ENCODE peak calls at places on chromosomes 6 and 20, in six cellular contexts. R is stomach, V is astrocyte of the cerebellum, Y is dorsolateral prefrontal cortex, W is ascending aorta, C is PC-3. Q is an unnamed sample.

GRCh38 chr6:33738879-33739278 is 7.8 kb downstream of the IP6K3 start:
- DNase-seq in V (no peak), R (no peak), C (no peak), Y (no peak), W (no peak), Q (no peak)

GRCh38 chr6:108187519-108187918 is 21.7 kb downstream of the NR2E1 start:
- DNase-seq in Y (no peak), W (no peak), V (no peak), R (no peak), C (no peak), Q (no peak)

GRCh38 chr6:67459556-67459955 is 1175.5 kb upstream of the ADGRB3 start:
- DNase-seq in W (no peak), C (no peak), Y (no peak), V (no peak), R (no peak), Q (no peak)

GRCh38 chr6:162385980-162386379 is 341.6 kb downstream of the PRKN start:
- DNase-seq in V (no peak), W (no peak), Y (no peak), R (no peak), C (no peak), Q (no peak)

GRCh38 chr6:95325858-95326257 is 251.5 kb upstream of the MANEA start:
- DNase-seq in R (no peak), Y (no peak), C (peak; percentile 54), W (no peak), V (peak; percentile 11), Q (no peak)

GRCh38 chr6:124755321-124755720 is 206.9 kb upstream of the RNF217 start:
- DNase-seq in W (no peak), R (no peak), Y (no peak), C (no peak), V (no peak), Q (no peak)

GRCh38 chr6:133587841-133588240 is 301.1 kb upstream of the TCF21 start:
- DNase-seq in V (no peak), Y (no peak), W (no peak), C (no peak), R (no peak), Q (peak; percentile 58)

GRCh38 chr6:80143312-80143960 is 37.0 kb downstream of the BCKDHB start:
- DNase-seq in V (peak; percentile 69), R (peak; percentile 78), Y (no peak), W (no peak), C (peak; percentile 91), Q (peak; percentile 54)

GRCh38 chr20:48722737-48723191 is 105.0 kb downstream of the PREX1 start:
- DNase-seq in R (peak; percentile 74), V (no peak), C (peak; percentile 51), W (peak; percentile 36), Y (no peak), Q (no peak)

GRCh38 chr6:25026723-25027122 is 91.0 kb upstream of the RIPOR2 start:
- DNase-seq in Y (no peak), R (no peak), V (no peak), W (no peak), C (no peak), Q (no peak)

GRCh38 chr6:128511518-128511917 is 8.9 kb downstream of the PTPRK start:
- DNase-seq in R (no peak), Y (no peak), C (peak; percentile 88), W (no peak), V (no peak), Q (no peak)

GRCh38 chr20:47233333-47234188 is 122.9 kb downstream of the ZMYND8 start:
- DNase-seq in R (no peak), Y (no peak), C (no peak), V (no peak), W (no peak), Q (peak; percentile 56)

GRCh38 chr6:2896741-2897140 is 6.4 kb downstream of the SERPINB9 start:
- DNase-seq in V (no peak), C (no peak), W (no peak), R (no peak), Y (no peak), Q (no peak)

GRCh38 chr6:37324131-37325033 is 29.4 kb upstream of the RNF8 start:
- DNase-seq in R (no peak), C (peak; percentile 96), Y (no peak), V (no peak), W (no peak), Q (no peak)

GRCh38 chr6:150343434-150343833 is 25.4 kb upstream of the IYD start:
- DNase-seq in W (no peak), V (no peak), R (no peak), Y (no peak), C (peak; percentile 1), Q (no peak)

GRCh38 chr20:13325033-13325432 is 104.0 kb downstream of the ISM1 start:
- DNase-seq in W (no peak), R (no peak), Y (no peak), V (no peak), C (peak; percentile 63), Q (no peak)

GRCh38 chr20:23857954-23858565 is 21.5 kb downstream of the CST5 start:
- DNase-seq in V (no peak), Y (no peak), C (no peak), W (no peak), R (no peak), Q (no peak)

GRCh38 chr6:22804620-22805271 is 235.4 kb downstream of the HDGFL1 start:
- DNase-seq in W (no peak), R (no peak), C (no peak), Y (no peak), V (no peak), Q (no peak)

GRCh38 chr6:160088069-160088773 is 33.4 kb upstream of the SLC22A1 start:
- DNase-seq in Y (peak; percentile 74), C (peak; percentile 78), V (peak; percentile 68), W (no peak), R (peak; percentile 60), Q (peak; percentile 50)

GRCh38 chr6:20404641-20405032 is 3.0 kb downstream of the E2F3 start:
- DNase-seq in Y (no peak), W (no peak), V (peak; percentile 48), C (peak; percentile 79), R (no peak), Q (no peak)

GRCh38 chr6:36597775-36598174 is 3.6 kb downstream of the SRSF3 start:
- DNase-seq in C (no peak), W (no peak), R (no peak), Y (no peak), V (no peak), Q (no peak)

GRCh38 chr6:29722773-29723665 is at the start of gene HLA-F:
- DNase-seq in V (peak; percentile 27), R (peak; percentile 93), C (peak; percentile 90), W (peak; percentile 81), Y (peak; percentile 86), Q (no peak)
- H3K4me3 ChIP-seq in V (peak within 1 kb of the TSS; percentile 42), R (peak within 1 kb of the TSS; percentile 87), C (peak within 1 kb of the TSS; percentile 81), W (peak within 1 kb of the TSS; percentile 94), Y (peak within 1 kb of the TSS; percentile 83), Q (peak within 1 kb of the TSS; percentile 51)

GRCh38 chr20:17541996-17542395 is 10.8 kb upstream of the BFSP1 start:
- DNase-seq in C (peak; percentile 22), V (no peak), R (no peak), Y (no peak), W (no peak), Q (no peak)

GRCh38 chr20:17542481-17542880 is 11.3 kb upstream of the BFSP1 start:
- DNase-seq in Y (no peak), R (no peak), C (no peak), W (no peak), V (no peak), Q (no peak)

GRCh38 chr20:17541596-17541995 is 10.4 kb upstream of the BFSP1 start:
- DNase-seq in Y (no peak), V (no peak), R (no peak), W (no peak), C (no peak), Q (no peak)

GRCh38 chr20:17543531-17543961 is 12.4 kb upstream of the BFSP1 start:
- DNase-seq in W (no peak), R (no peak), V (no peak), Y (no peak), C (no peak), Q (no peak)

GRCh38 chr20:17542993-17543412 is 11.8 kb upstream of the BFSP1 start:
- DNase-seq in Y (no peak), R (no peak), V (peak; percentile 92), W (no peak), C (no peak), Q (peak; percentile 81)
- TF ChIP-seq CTCF in Y (no peak), R (no peak), V (no peak), W (no peak), C (no peak), Q (no peak)

DNA sequence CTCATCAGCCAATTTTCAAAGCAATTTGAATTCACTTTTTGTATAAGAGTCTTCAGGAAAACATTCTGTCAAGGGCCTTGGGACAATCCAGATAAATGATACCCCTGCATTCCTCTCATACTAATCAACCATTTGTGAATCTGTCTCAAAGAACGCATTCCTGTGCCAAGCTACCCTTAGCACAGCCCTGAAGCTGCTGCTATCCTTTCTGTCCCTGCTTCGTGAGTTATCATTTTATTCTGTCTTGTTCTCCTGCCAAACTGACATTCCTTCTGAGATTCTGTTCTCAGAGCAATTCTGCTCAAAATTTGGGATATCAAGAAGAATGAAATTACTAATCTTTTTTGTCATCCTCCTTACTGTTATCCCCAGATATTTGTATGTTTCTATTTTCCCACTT is 213.9 kb upstream of the STXBP5 start:
- DNase-seq in C (no peak), Y (no peak), R (no peak), V (peak; percentile 13), W (no peak), Q (no peak)
- H3K4me3 ChIP-seq in C (no peak overlapping the region), Y (no peak overlapping the region), R (no peak overlapping the region), V (no peak overlapping the region), W (no peak overlapping the region), Q (no peak overlapping the region)

GRCh38 chr20:51402201-51402600 is 140.3 kb downstream of the NFATC2 start:
- DNase-seq in C (no peak), W (no peak), Y (no peak), V (peak; percentile 61), R (no peak), Q (no peak)

GRCh38 chr20:51400051-51400926 is 142.2 kb downstream of the NFATC2 start:
- DNase-seq in W (no peak), V (no peak), R (peak; percentile 32), Y (no peak), C (no peak), Q (no peak)

GRCh38 chr20:51404297-51405060 is 138.0 kb downstream of the NFATC2 start:
- DNase-seq in Y (no peak), V (no peak), C (no peak), W (no peak), R (peak; percentile 55), Q (no peak)

GRCh38 chr20:51399138-51399890 is 143.2 kb downstream of the NFATC2 start:
- DNase-seq in C (no peak), R (no peak), W (no peak), V (no peak), Y (no peak), Q (no peak)

DNA sequence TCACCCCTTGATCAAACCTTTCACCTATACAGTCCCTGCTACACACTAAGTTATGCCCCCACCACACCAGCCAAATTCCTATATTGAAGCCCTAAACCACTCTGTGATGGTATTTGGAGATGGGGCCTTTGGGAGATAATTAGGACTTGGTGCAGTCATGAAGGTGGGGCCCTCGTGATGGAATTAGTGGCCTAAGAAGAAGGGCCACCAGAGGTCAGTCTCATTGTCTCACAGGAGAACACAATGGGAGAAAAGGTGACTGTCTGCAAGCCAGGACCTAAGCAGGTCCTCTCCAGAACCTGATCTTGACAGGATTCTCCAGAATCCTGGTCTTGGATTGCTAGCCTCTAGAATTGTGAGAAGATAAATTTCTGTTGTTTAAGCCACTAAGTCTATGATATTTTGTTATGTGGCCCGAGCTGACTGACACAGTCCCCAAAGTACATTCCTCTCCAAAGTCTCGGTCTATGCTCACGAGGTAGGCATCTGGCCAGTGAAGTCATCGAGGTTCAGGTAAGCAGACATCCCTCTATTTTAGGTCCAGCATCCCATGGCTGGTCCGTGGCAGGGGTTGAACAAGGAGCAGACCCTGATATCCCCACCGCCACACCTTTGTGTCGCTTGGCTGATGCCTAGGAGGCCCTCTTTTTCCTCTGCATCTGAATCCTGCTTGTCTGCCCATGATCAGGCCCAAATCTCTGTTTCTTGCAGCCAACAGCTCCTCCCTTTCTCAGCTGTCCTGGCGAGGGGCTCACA is 138.9 kb downstream of the NFATC2 start:
- DNase-seq in W (no peak), R (no peak), C (no peak), Y (no peak), V (no peak), Q (no peak)
- TF ChIP-seq CTCF in W (no peak), R (no peak), C (peak; percentile 41), Y (no peak), V (no peak), Q (no peak)